ENCODE peak calls at places on chromosomes 4 and X, in ten cellular contexts. Y is K562, P is PC-9, I is H9, R is HCT116, E is MM.1S, T is PC-3, A is fibroblast of lung, B is GM23338, C is neural progenitor cell. K is an unnamed sample.

GRCh38 chrX:16970977-16971376 is 24.5 kb downstream of the REPS2 start:
- DNase-seq in A (peak; percentile 76), Y (no peak), P (no peak), B (no peak), R (no peak), C (no peak), I (no peak), E (no peak), T (peak; percentile 17), K (peak; percentile 82)

GRCh38 chrX:30275498-30275897 is 28.6 kb downstream of the MAGEB1 start:
- DNase-seq in Y (no peak), T (peak; percentile 43), I (no peak), E (no peak), P (peak; percentile 13), C (peak; percentile 7), R (peak; percentile 15), B (peak; percentile 15), A (no peak), K (peak; percentile 6)

GRCh38 chr4:169268951-169269781 is 1.6 kb downstream of the SH3RF1 start:
- DNase-seq in R (no peak), E (no peak), T (peak; percentile 74), B (no peak), P (no peak), C (peak; percentile 26), Y (no peak), A (peak; percentile 92), I (no peak), K (peak; percentile 63)

GRCh38 chrX:102995316-102995715 is 58.2 kb downstream of the RAB40AL start:
- DNase-seq in B (no peak), Y (no peak), E (no peak), P (no peak), A (peak; percentile 14), C (no peak), T (no peak), R (no peak), I (no peak), K (no peak)

GRCh38 chr4:160370046-160370445 is 1267.2 kb downstream of the RAPGEF2 start:
- DNase-seq in C (no peak), E (no peak), A (peak; percentile 4), P (no peak), B (no peak), T (peak; percentile 58), I (no peak), R (no peak), Y (no peak), K (peak; percentile 50)

GRCh38 chr4:34709564-34709963 is 1534.8 kb downstream of the ARAP2 start:
- DNase-seq in Y (no peak), B (no peak), C (no peak), E (no peak), I (no peak), P (no peak), R (no peak), T (no peak), A (no peak), K (no peak)

GRCh38 chrX:107805179-107805578 is 20.5 kb upstream of the MID2 start:
- DNase-seq in P (no peak), B (no peak), Y (no peak), E (no peak), A (no peak), R (no peak), T (no peak), I (no peak), C (no peak), K (no peak)

GRCh38 chrX:20060961-20061868 is 55.5 kb downstream of the MAP7D2 start:
- DNase-seq in B (no peak), R (no peak), I (no peak), Y (no peak), E (peak; percentile 75), C (no peak), A (no peak), P (no peak), T (no peak), K (no peak)

GRCh38 chrX:40952855-40953254 is 132.4 kb upstream of the USP9X start:
- DNase-seq in R (no peak), E (no peak), C (no peak), I (no peak), B (no peak), P (no peak), A (peak; percentile 9), Y (no peak), T (peak; percentile 7), K (no peak)

GRCh38 chrX:1009771-1010170 is 202.7 kb downstream of the CRLF2 start:
- DNase-seq in A (no peak), I (no peak), R (no peak), C (no peak), T (no peak), P (no peak), Y (no peak), B (no peak), E (no peak), K (no peak)

GRCh38 chr4:17846256-17846655 is 35.5 kb downstream of the NCAPG start:
- DNase-seq in T (peak; percentile 4), C (no peak), P (no peak), A (peak; percentile 34), Y (no peak), E (no peak), B (no peak), I (no peak), R (no peak), K (no peak)

GRCh38 chr4:172362569-172362968 is 549.4 kb downstream of the GALNTL6 start:
- DNase-seq in I (no peak), A (no peak), R (no peak), P (no peak), E (no peak), Y (no peak), T (no peak), B (no peak), C (no peak), K (no peak)

GRCh38 chr4:7324651-7325121 is 110.0 kb downstream of the PSAPL1 start:
- DNase-seq in R (no peak), E (no peak), Y (no peak), P (no peak), A (no peak), I (no peak), T (no peak), C (peak; percentile 48), B (peak; percentile 25), K (no peak)

GRCh38 chr4:168587326-168588125 is 90.7 kb downstream of the PALLD start:
- DNase-seq in Y (no peak), A (peak; percentile 95), E (no peak), C (no peak), I (no peak), P (peak; percentile 74), R (peak; percentile 89), T (peak; percentile 95), B (no peak), K (peak; percentile 100)

GRCh38 chrX:18643853-18644252 is 28.1 kb downstream of the RS1 start:
- DNase-seq in P (no peak), A (no peak), C (no peak), B (no peak), R (no peak), T (no peak), E (no peak), Y (no peak), I (no peak), K (no peak)

GRCh38 chr4:162274354-162274753 is 110.6 kb upstream of the FSTL5 start:
- DNase-seq in R (no peak), B (no peak), C (no peak), Y (no peak), A (peak; percentile 4), I (no peak), E (peak; percentile 43), T (peak; percentile 11), P (peak; percentile 5), K (peak; percentile 36)

GRCh38 chrX:14899607-14900006 is 26.4 kb downstream of the MOSPD2 start:
- DNase-seq in B (no peak), C (no peak), T (peak; percentile 46), A (peak; percentile 72), I (no peak), R (peak; percentile 15), Y (peak; percentile 41), P (no peak), E (peak; percentile 7), K (peak; percentile 67)

GRCh38 chr4:94516999-94517398 is 65.3 kb downstream of the PDLIM5 start:
- DNase-seq in A (peak; percentile 85), P (no peak), T (peak; percentile 83), E (no peak), R (peak; percentile 37), Y (no peak), C (no peak), B (no peak), I (no peak), K (peak; percentile 83)
- H3K79me2 ChIP-seq in A (peaks cover 30% of the 10 kb centered on the region), P (peaks cover 42% of the 10 kb centered on the region), T (peaks cover 49% of the 10 kb centered on the region), E (no peaks in the 10 kb centered on the region), R (peaks cover 61% of the 10 kb centered on the region), Y (peaks cover 79% of the 10 kb centered on the region), C (peaks cover 26% of the 10 kb centered on the region), B (peaks cover 31% of the 10 kb centered on the region), I (no peaks in the 10 kb centered on the region), K (peaks cover 97% of the 10 kb centered on the region)

GRCh38 chr4:117085185-117085701 is at the start of gene TRAM1L1:
- DNase-seq in P (peak; percentile 49), T (peak; percentile 55), R (no peak), Y (peak; percentile 9), I (peak; percentile 89), C (peak; percentile 87), E (no peak), A (peak; percentile 76), B (peak; percentile 90), K (peak; percentile 41)
- H3K27ac ChIP-seq in P (no peak within 1 kb of the TSS), T (peak within 1 kb of the TSS; percentile 11), R (no peak within 1 kb of the TSS), Y (no peak within 1 kb of the TSS), I (no peak within 1 kb of the TSS), C (no peak within 1 kb of the TSS), E (no peak within 1 kb of the TSS), A (peak within 1 kb of the TSS; percentile 61), B (no peak within 1 kb of the TSS), K (no peak within 1 kb of the TSS)

GRCh38 chr4:54036184-54036583 is 28.2 kb downstream of the CHIC2 start:
- DNase-seq in I (no peak), R (no peak), E (no peak), C (no peak), A (no peak), B (no peak), Y (no peak), T (no peak), P (no peak), K (no peak)
- H3K79me2 ChIP-seq in I (no peaks in the 10 kb centered on the region), R (no peaks in the 10 kb centered on the region), E (no peaks in the 10 kb centered on the region), C (no peaks in the 10 kb centered on the region), A (peaks cover 39% of the 10 kb centered on the region), B (peaks cover 12% of the 10 kb centered on the region), Y (no peaks in the 10 kb centered on the region), T (peaks cover 2% of the 10 kb centered on the region), P (no peaks in the 10 kb centered on the region), K (peaks cover 66% of the 10 kb centered on the region)

GRCh38 chr4:118770741-118771187 is 65.2 kb downstream of the SEC24D start:
- DNase-seq in Y (no peak), R (no peak), A (no peak), T (no peak), C (no peak), I (no peak), P (no peak), E (no peak), B (no peak), K (peak; percentile 52)

GRCh38 chr4:118772149-118773081 is 63.5 kb downstream of the SEC24D start:
- DNase-seq in A (peak; percentile 48), T (peak; percentile 58), E (peak; percentile 60), R (peak; percentile 34), P (no peak), C (peak; percentile 51), B (peak; percentile 69), I (no peak), Y (no peak), K (peak; percentile 30)

GRCh38 chr4:118767109-118767508 is 68.8 kb downstream of the SEC24D start:
- DNase-seq in A (no peak), R (no peak), T (no peak), C (no peak), I (no peak), B (no peak), P (no peak), E (no peak), Y (peak; percentile 79), K (no peak)

GRCh38 chr4:118765399-118765798 is 70.5 kb downstream of the SEC24D start:
- DNase-seq in R (peak; percentile 54), T (peak; percentile 82), B (no peak), C (no peak), A (peak; percentile 98), P (no peak), E (no peak), Y (peak; percentile 64), I (no peak), K (peak; percentile 84)

GRCh38 chr4:118769152-118769551 is 66.8 kb downstream of the SEC24D start:
- DNase-seq in P (no peak), C (no peak), Y (no peak), A (no peak), B (no peak), E (no peak), R (no peak), I (no peak), T (no peak), K (no peak)
- H3K27ac ChIP-seq in P (no peak overlapping the region), C (no peak overlapping the region), Y (no peak overlapping the region), A (peak overlapping the region; percentile 32), B (no peak overlapping the region), E (no peak overlapping the region), R (no peak overlapping the region), I (no peak overlapping the region), T (no peak overlapping the region), K (no peak overlapping the region)

K was measured in mammary epithelial cell.